ENCODE peak calls at places on chromosomes 3 and 15, in four cellular contexts. One of them, this sample, is unnamed. For H3K4me1 and H3K36me3, the result is how much of the 10 kb centered on the place peaks cover.

GRCh38 chr3:107704477-107704876 is 181.7 kb downstream of the BBX start:
- DNase-seq in mammary epithelial cell: peak
- DNase-seq in body of pancreas: no peak
- DNase-seq in endothelial cell of umbilical vein: no peak
- DNase-seq in this sample: no peak

GRCh38 chr15:89556413-89557262 is 18.6 kb upstream of the TICRR start:
- DNase-seq in body of pancreas: peak
- DNase-seq in endothelial cell of umbilical vein: peak
- DNase-seq in mammary epithelial cell: peak
- DNase-seq in this sample: no peak

GRCh38 chr3:98272126-98272525 is 8.1 kb downstream of the OR5H6 start:
- DNase-seq in mammary epithelial cell: no peak
- DNase-seq in body of pancreas: no peak
- DNase-seq in endothelial cell of umbilical vein: no peak
- DNase-seq in this sample: no peak

GRCh38 chr15:99401971-99402732 is 150.9 kb downstream of the LRRC28 start:
- DNase-seq in mammary epithelial cell: no peak
- DNase-seq in body of pancreas: no peak
- DNase-seq in endothelial cell of umbilical vein: no peak
- DNase-seq in this sample: no peak

GRCh38 chr3:134373278-134373941 is 837 bp downstream of the AMOTL2 start:
- DNase-seq in endothelial cell of umbilical vein: peak
- DNase-seq in body of pancreas: peak
- DNase-seq in mammary epithelial cell: peak
- DNase-seq in this sample: peak

GRCh38 chr15:80494311-80494710 is 90.1 kb downstream of the ARNT2 start:
- DNase-seq in body of pancreas: no peak
- DNase-seq in endothelial cell of umbilical vein: no peak
- DNase-seq in mammary epithelial cell: no peak
- DNase-seq in this sample: no peak

GRCh38 chr15:40372966-40373365 is 9.6 kb upstream of the KNSTRN start:
- DNase-seq in body of pancreas: no peak
- DNase-seq in endothelial cell of umbilical vein: peak
- DNase-seq in mammary epithelial cell: no peak
- DNase-seq in this sample: no peak

GRCh38 chr15:70761931-70762468 is 1.4 kb downstream of the UACA start:
- DNase-seq in body of pancreas: no peak
- DNase-seq in mammary epithelial cell: no peak
- DNase-seq in endothelial cell of umbilical vein: peak
- DNase-seq in this sample: no peak

GRCh38 chr3:67109651-67110204 is 111.6 kb downstream of the KBTBD8 start:
- DNase-seq in mammary epithelial cell: peak
- DNase-seq in endothelial cell of umbilical vein: peak
- DNase-seq in body of pancreas: no peak
- DNase-seq in this sample: no peak

GRCh38 chr3:46864051-46864881 is 1.0 kb upstream of the MYL3 start:
- DNase-seq in body of pancreas: no peak
- DNase-seq in mammary epithelial cell: no peak
- DNase-seq in endothelial cell of umbilical vein: no peak
- DNase-seq in this sample: peak

GRCh38 chr3:25021816-25022215 is 406.2 kb upstream of the RARB start:
- DNase-seq in body of pancreas: no peak
- DNase-seq in mammary epithelial cell: peak
- DNase-seq in endothelial cell of umbilical vein: peak
- DNase-seq in this sample: no peak

GRCh38 chr3:184757010-184757651 is 45.3 kb upstream of the MAGEF1 start:
- DNase-seq in mammary epithelial cell: peak
- DNase-seq in body of pancreas: peak
- DNase-seq in endothelial cell of umbilical vein: peak
- DNase-seq in this sample: peak

GRCh38 chr15:48414015-48414414 is 82.8 kb downstream of the DUT start:
- DNase-seq in mammary epithelial cell: no peak
- DNase-seq in endothelial cell of umbilical vein: peak
- DNase-seq in body of pancreas: no peak
- DNase-seq in this sample: no peak

GRCh38 chr15:40146037-40146436 is 14.8 kb upstream of the BUB1B start:
- DNase-seq in mammary epithelial cell: peak
- DNase-seq in body of pancreas: no peak
- DNase-seq in endothelial cell of umbilical vein: no peak
- DNase-seq in this sample: no peak

GRCh38 chr3:127078626-127079025 is 95.7 kb downstream of the PLXNA1 start:
- DNase-seq in mammary epithelial cell: no peak
- DNase-seq in body of pancreas: no peak
- DNase-seq in endothelial cell of umbilical vein: no peak
- DNase-seq in this sample: no peak

GRCh38 chr3:78287085-78287484 is 1247.2 kb downstream of the ROBO2 start:
- DNase-seq in endothelial cell of umbilical vein: no peak
- DNase-seq in mammary epithelial cell: no peak
- DNase-seq in body of pancreas: no peak
- DNase-seq in this sample: no peak

GRCh38 chr3:197793246-197793645 is 2.2 kb downstream of the LRCH3 start:
- DNase-seq in mammary epithelial cell: peak
- DNase-seq in body of pancreas: no peak
- DNase-seq in endothelial cell of umbilical vein: peak
- DNase-seq in this sample: no peak

GRCh38 chr15:43748376-43748775 is 2.1 kb downstream of the PDIA3 start:
- DNase-seq in mammary epithelial cell: peak
- DNase-seq in body of pancreas: no peak
- DNase-seq in endothelial cell of umbilical vein: no peak
- DNase-seq in this sample: no peak

GRCh38 chr15:43749690-43750345 is 3.6 kb downstream of the PDIA3 start:
- DNase-seq in body of pancreas: no peak
- DNase-seq in mammary epithelial cell: no peak
- DNase-seq in endothelial cell of umbilical vein: no peak
- DNase-seq in this sample: no peak

DNA sequence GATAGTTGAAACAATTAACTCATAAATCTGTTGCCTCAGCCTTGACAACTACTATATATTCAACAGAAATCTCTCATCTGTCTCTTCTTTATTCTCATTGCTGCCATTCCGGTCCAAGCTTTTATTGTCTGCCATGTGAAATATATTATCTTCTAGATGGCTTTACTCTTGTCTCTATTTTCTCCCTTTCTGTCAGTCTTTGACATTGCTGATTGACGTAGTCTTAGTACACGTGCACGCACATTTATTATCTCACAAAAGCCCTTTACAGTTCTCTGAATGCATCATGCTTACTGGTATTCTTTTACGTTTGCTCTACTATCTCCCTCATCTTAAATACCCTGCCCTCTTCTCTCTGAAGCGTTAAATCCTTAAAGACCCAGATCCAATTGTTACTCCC is 5.6 kb downstream of the PDIA3 start:
- DNase-seq in mammary epithelial cell: no peak
- DNase-seq in endothelial cell of umbilical vein: no peak
- DNase-seq in body of pancreas: no peak
- DNase-seq in this sample: no peak
- H3K4me1 ChIP-seq in mammary epithelial cell: under half
- H3K4me1 ChIP-seq in endothelial cell of umbilical vein: under half
- H3K4me1 ChIP-seq in body of pancreas: half or more
- H3K4me1 ChIP-seq in this sample: under half

GRCh38 chr3:129623447-129624118 is 17.1 kb upstream of the PLXND1 start:
- DNase-seq in mammary epithelial cell: no peak
- DNase-seq in endothelial cell of umbilical vein: peak
- DNase-seq in body of pancreas: peak
- DNase-seq in this sample: peak
- H3K27ac ChIP-seq in mammary epithelial cell: no peak
- H3K27ac ChIP-seq in endothelial cell of umbilical vein: peak
- H3K27ac ChIP-seq in body of pancreas: peak
- H3K27ac ChIP-seq in this sample: peak

GRCh38 chr3:170098753-170099152 is 61.0 kb downstream of the GPR160 start:
- DNase-seq in mammary epithelial cell: peak
- DNase-seq in body of pancreas: no peak
- DNase-seq in endothelial cell of umbilical vein: no peak
- DNase-seq in this sample: no peak
- H3K36me3 ChIP-seq in mammary epithelial cell: under half
- H3K36me3 ChIP-seq in body of pancreas: under half
- H3K36me3 ChIP-seq in endothelial cell of umbilical vein: under half
- H3K36me3 ChIP-seq in this sample: half or more

GRCh38 chr3:121749276-121750086 is at the start of gene GOLGB1:
- DNase-seq in endothelial cell of umbilical vein: peak
- DNase-seq in mammary epithelial cell: peak
- DNase-seq in body of pancreas: peak
- DNase-seq in this sample: peak

GRCh38 chr3:121750087-121750415 is 510 bp upstream of the GOLGB1 start:
- DNase-seq in body of pancreas: no peak
- DNase-seq in mammary epithelial cell: no peak
- DNase-seq in endothelial cell of umbilical vein: no peak
- DNase-seq in this sample: no peak

GRCh38 chr3:121752261-121752660 is 2.7 kb upstream of the GOLGB1 start:
- DNase-seq in mammary epithelial cell: no peak
- DNase-seq in body of pancreas: no peak
- DNase-seq in endothelial cell of umbilical vein: no peak
- DNase-seq in this sample: no peak

GRCh38 chr3:121747976-121748375 is 1.6 kb downstream of the GOLGB1 start:
- DNase-seq in body of pancreas: no peak
- DNase-seq in mammary epithelial cell: no peak
- DNase-seq in endothelial cell of umbilical vein: no peak
- DNase-seq in this sample: no peak

GRCh38 chr3:121748638-121749275 is 784 bp downstream of the GOLGB1 start:
- DNase-seq in mammary epithelial cell: peak
- DNase-seq in endothelial cell of umbilical vein: no peak
- DNase-seq in body of pancreas: peak
- DNase-seq in this sample: no peak
- H3K4me1 ChIP-seq in mammary epithelial cell: under half
- H3K4me1 ChIP-seq in endothelial cell of umbilical vein: under half
- H3K4me1 ChIP-seq in body of pancreas: under half
- H3K4me1 ChIP-seq in this sample: under half

GRCh38 chr3:141707741-141708203 is 30.3 kb upstream of the RNF7 start:
- DNase-seq in mammary epithelial cell: peak
- DNase-seq in endothelial cell of umbilical vein: peak
- DNase-seq in body of pancreas: no peak
- DNase-seq in this sample: no peak
- H3K27ac ChIP-seq in mammary epithelial cell: no peak
- H3K27ac ChIP-seq in endothelial cell of umbilical vein: peak
- H3K27ac ChIP-seq in body of pancreas: no peak
- H3K27ac ChIP-seq in this sample: peak

DNA sequence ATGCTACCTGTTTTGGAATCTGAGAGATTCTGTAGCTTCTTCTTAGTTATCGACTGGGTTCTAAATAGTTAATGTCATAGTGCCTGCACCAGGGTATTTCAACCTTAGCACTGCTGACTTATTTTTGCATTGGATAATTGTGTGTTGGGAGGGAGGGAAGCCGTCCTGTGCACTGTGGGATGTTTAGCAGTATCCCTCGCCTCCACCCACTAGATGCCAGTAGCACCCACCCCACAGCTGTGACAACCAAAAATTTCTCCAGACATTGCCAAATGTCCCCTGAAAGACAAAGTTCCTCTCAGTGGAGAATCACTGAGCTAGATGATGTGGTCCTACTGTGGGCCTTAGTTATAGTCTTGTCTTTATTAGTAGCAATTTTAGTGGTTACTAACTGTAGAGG is 88.3 kb downstream of the TGFBR2 start:
- DNase-seq in body of pancreas: no peak
- DNase-seq in mammary epithelial cell: no peak
- DNase-seq in endothelial cell of umbilical vein: no peak
- DNase-seq in this sample: no peak
- H3K36me3 ChIP-seq in body of pancreas: under half
- H3K36me3 ChIP-seq in mammary epithelial cell: half or more
- H3K36me3 ChIP-seq in endothelial cell of umbilical vein: under half
- H3K36me3 ChIP-seq in this sample: under half